ENCODE peak calls at places on chromosomes 12 and 14, in five cellular contexts. H is IMR-90, V is ovary, M is Peyer's patch, J is endothelial cell of umbilical vein. A is an unnamed sample.
A peak's percentile ranks its signal among the peaks of the same experiment; 100 is the strongest.

GRCh38 chr12:117564885-117565284 is 203.5 kb upstream of the NOS1 start:
- DNase-seq in M (no peak), J (no peak), H (no peak), V (no peak), A (no peak)

GRCh38 chr12:39831587-39832315 is 212.1 kb upstream of the ABCD2 start:
- DNase-seq in V (no peak), H (peak; percentile 30), J (peak; percentile 42), M (no peak), A (no peak)

GRCh38 chr12:46472893-46473633 is 100.5 kb upstream of the SLC38A2 start:
- DNase-seq in J (peak; percentile 94), V (no peak), M (no peak), H (peak; percentile 76), A (no peak)

GRCh38 chr14:22471545-22472121 is 117.4 kb downstream of the DAD1 start:
- DNase-seq in M (peak; percentile 54), V (peak; percentile 24), J (peak; percentile 32), H (peak; percentile 32), A (peak; percentile 79)

GRCh38 chr14:94469261-94469660 is 6.7 kb downstream of the SERPINA9 start:
- DNase-seq in J (no peak), H (no peak), V (no peak), M (no peak), A (no peak)

GRCh38 chr12:23423796-23424195 is 525.7 kb downstream of the SOX5 start:
- DNase-seq in J (no peak), V (no peak), H (no peak), M (no peak), A (no peak)

GRCh38 chr12:53381739-53382630 is 2.0 kb downstream of the SP1 start:
- DNase-seq in H (peak; percentile 44), J (peak; percentile 45), V (peak; percentile 47), M (peak; percentile 54), A (peak; percentile 78)

GRCh38 chr12:85325452-85325851 is 45.4 kb downstream of the ALX1 start:
- DNase-seq in H (no peak), V (no peak), J (no peak), M (no peak), A (no peak)

GRCh38 chr12:68336754-68337343 is 4.7 kb upstream of the MDM1 start:
- DNase-seq in H (no peak), V (no peak), J (no peak), M (no peak), A (no peak)

GRCh38 chr12:91778938-91779400 is 366.7 kb downstream of the BTG1 start:
- DNase-seq in V (peak; percentile 24), M (no peak), J (peak; percentile 55), H (peak; percentile 88), A (no peak)

GRCh38 chr12:19311165-19311564 is 128.1 kb upstream of the AEBP2 start:
- DNase-seq in V (no peak), H (no peak), J (no peak), M (no peak), A (no peak)

GRCh38 chr14:88834883-88835431 is 10.5 kb downstream of the TTC8 start:
- DNase-seq in H (peak; percentile 87), V (no peak), J (peak; percentile 76), M (no peak), A (no peak)

GRCh38 chr12:47852096-47852571 is 32.4 kb upstream of the HDAC7 start:
- DNase-seq in J (no peak), V (no peak), M (no peak), H (no peak), A (no peak)
- TF ChIP-seq POLR2A in J (no peak), V (no peak), M (no peak), H (no peak), A (no peak)

DNA sequence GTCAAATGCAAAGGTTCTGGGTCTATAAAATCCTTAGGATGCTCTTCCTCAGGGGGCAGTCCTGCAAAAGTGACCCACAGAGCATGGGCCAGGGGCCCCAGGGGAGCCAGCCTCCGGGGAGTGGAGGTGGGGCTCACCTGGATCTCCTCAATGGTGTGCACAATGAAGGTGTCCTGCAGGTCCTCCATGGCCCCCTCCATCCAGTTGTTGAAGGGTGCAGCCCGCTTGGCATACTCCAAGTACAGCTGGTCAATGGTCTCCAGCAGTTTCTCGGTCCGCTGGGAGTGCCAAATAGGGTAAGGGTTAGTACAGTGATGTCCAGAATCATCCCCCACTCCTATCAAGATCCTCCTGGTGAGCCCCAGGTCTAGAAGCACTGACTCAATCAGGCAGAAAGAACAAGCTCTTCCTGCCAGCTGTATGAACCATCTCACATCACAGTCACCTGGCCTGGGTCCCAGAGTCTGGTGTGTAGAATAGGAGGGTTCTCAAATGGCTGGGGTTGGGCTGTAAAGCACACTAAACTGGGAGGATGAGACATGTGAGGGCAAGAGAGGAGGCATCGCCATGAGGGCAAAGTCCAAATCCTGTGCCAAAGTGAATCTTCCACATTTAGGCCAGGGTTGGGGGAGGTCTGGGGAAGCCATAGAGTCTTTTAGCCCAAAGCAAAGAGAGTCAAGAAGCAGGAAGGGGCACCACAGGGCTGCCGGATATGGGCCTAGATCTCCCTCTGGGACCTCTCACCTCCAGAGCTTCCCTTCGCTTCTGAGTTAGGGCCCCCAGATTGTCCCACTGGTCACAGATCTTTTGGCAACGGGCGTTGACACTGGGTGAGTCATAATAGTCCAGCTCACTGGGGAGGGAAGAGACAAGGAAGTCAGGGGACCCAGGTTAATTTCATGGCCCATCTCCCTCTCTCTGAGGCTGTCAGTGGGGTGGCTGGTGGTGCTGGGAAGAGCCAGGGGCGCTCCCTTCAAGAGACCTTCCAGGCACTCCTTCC is 91.5 kb upstream of the ZFP36L1 start:
- DNase-seq in M (peak; percentile 20), H (peak; percentile 96), V (no peak), J (peak; percentile 24), A (no peak)
- H3K27ac ChIP-seq in M (no peak overlapping the region), H (peak overlapping the region; percentile 4), V (no peak overlapping the region), J (no peak overlapping the region), A (no peak overlapping the region)

DNA sequence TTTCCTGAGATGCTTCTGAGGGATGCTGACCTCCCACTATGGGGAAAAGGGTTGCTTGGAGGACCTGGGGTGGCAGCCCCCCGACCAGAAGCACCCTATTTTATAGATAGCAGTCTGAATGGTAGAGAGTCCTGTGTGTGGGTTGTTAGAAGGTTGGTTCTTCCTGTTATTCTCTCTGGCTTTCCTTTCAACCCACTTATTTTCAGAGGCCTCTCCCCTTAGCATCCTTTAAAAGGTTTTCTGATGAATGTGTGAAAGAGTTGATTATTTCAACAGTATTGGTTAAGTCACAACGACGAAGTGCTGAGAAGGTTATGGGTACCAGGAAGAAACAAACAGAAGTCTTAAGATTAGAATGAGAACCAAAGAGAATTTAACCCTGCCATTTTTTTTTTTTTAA is 20.8 kb upstream of the MANSC4 start:
- DNase-seq in H (no peak), V (no peak), J (no peak), M (no peak), A (no peak)
- H3K36me3 ChIP-seq in H (peaks cover 13% of the 10 kb centered on the region), V (no peaks in the 10 kb centered on the region), J (peaks cover 2% of the 10 kb centered on the region), M (no peaks in the 10 kb centered on the region), A (peaks cover 29% of the 10 kb centered on the region)

GRCh38 chr12:121798807-121799174 is 5.0 kb upstream of the SETD1B start:
- DNase-seq in J (no peak), M (no peak), H (no peak), V (no peak), A (no peak)

GRCh38 chr12:121800694-121801600 is 2.9 kb upstream of the SETD1B start:
- DNase-seq in M (peak; percentile 90), V (peak; percentile 70), J (peak; percentile 53), H (peak; percentile 83), A (peak; percentile 95)

GRCh38 chr12:121801601-121802484 is 2.0 kb upstream of the SETD1B start:
- DNase-seq in M (no peak), H (peak; percentile 45), J (peak; percentile 80), V (no peak), A (peak; percentile 72)

GRCh38 chr12:121799175-121799841 is 4.5 kb upstream of the SETD1B start:
- DNase-seq in M (peak; percentile 79), J (peak; percentile 51), V (peak; percentile 74), H (peak; percentile 85), A (peak; percentile 89)

DNA sequence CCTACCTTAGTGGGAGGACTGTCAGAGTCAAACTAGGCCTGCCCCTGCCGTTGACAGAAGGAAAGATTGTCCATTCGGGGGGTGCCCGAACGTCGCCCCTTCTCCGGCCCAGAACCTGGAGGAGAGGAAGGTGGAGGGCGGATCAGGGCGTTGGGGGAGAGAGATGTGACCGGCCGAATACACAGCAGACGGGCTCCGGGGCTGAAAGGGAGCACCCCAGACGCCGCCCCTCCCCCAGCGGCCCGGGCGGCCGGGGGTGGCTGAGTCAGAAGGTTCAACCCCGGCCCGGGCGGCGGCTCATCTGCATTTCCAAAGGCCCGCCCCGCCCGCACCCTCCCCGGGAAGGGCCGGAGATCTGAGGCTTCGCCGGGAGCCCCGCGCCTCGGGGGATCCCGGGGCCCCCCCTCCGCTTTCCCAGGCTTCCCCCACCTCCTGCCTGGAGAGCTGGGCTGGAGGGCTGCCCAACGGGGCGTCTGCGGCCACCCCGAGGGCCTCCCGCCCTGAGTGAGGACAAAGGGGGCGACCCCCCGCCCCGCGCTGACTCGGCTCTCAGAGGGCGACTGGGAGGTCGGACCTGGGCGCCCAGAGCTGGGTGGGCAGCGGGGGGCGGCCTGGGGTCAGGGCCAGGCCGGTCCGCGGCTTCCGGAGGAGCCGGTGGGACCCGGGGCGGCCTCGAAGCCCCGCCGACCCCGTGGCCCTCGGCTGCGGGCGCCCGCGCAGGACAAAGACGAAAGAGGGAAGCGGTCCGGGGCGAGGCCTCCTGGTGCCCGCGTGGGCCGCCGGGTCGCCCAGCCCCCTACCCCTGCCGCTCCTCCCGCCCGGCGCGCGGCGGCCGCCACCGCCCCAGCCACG is 3.7 kb upstream of the SETD1B start:
- DNase-seq in J (peak; percentile 65), V (peak; percentile 96), M (peak; percentile 95), H (peak; percentile 84), A (peak; percentile 96)
- TF ChIP-seq POLR2A in J (peak; percentile 67), V (peak; percentile 90), M (peak; percentile 90), H (no peak), A (peak; percentile 17)

GRCh38 chr12:2691340-2692111 is 103.2 kb upstream of the FKBP4 start:
- DNase-seq in V (no peak), J (no peak), M (peak; percentile 58), H (no peak), A (peak; percentile 86)
- H3K27ac ChIP-seq in V (no peak overlapping the region), J (no peak overlapping the region), M (peak overlapping the region; percentile 61), H (no peak overlapping the region), A (peak overlapping the region; percentile 76)

GRCh38 chr14:68558096-68558495 is 234.8 kb downstream of the ZFP36L1 start:
- DNase-seq in H (no peak), M (no peak), J (no peak), V (peak; percentile 14), A (no peak)
- H3K36me3 ChIP-seq in H (no peaks in the 10 kb centered on the region), M (no peaks in the 10 kb centered on the region), J (no peaks in the 10 kb centered on the region), V (no peaks in the 10 kb centered on the region), A (no peaks in the 10 kb centered on the region)

GRCh38 chr12:27014859-27015729 is 910 bp upstream of the TM7SF3 start:
- DNase-seq in H (no peak), M (no peak), J (no peak), V (no peak), A (no peak)
- TF ChIP-seq POLR2A in H (no peak), M (no peak), J (no peak), V (no peak), A (no peak)